ENCODE peak calls at places on chromosomes 4 and X, in nine cellular contexts. W, I, X, O, H, M, Q, T and N are unnamed samples.
A peak's percentile ranks its signal among the peaks of the same experiment; 100 is the strongest.

GRCh38 chr4:118032691-118033090 is 1.6 kb upstream of the NDST3 start:
- DNase-seq in W (no peak), I (no peak), X (no peak), O (no peak), H (no peak), M (no peak), Q (no peak), T (no peak), N (no peak)

GRCh38 chr4:40211224-40212185 is 14.7 kb downstream of the RHOH start:
- DNase-seq in W (no peak), I (no peak), X (no peak), O (no peak), H (no peak), M (no peak), Q (no peak), T (no peak), N (no peak)

GRCh38 chr4:93228021-93228420 is 600.5 kb upstream of the ATOH1 start:
- DNase-seq in W (no peak), I (no peak), X (no peak), O (no peak), H (no peak), M (no peak), Q (no peak), T (no peak), N (no peak)

GRCh38 chr4:115453416-115453815 is 340.0 kb upstream of the NDST4 start:
- DNase-seq in W (no peak), I (no peak), X (no peak), O (no peak), H (no peak), M (no peak), Q (no peak), T (no peak), N (no peak)

GRCh38 chrX:80879143-80879542 is 69.5 kb upstream of the BRWD3 start:
- DNase-seq in W (no peak), I (no peak), X (no peak), O (no peak), H (no peak), M (no peak), Q (no peak), T (peak; percentile 65), N (no peak)

GRCh38 chrX:48939417-48940228 is 17.8 kb downstream of the OTUD5 start:
- DNase-seq in W (no peak), I (no peak), X (no peak), O (no peak), H (no peak), M (no peak), Q (no peak), T (no peak), N (no peak)

GRCh38 chr4:3865986-3866812 is 100.0 kb downstream of the ADRA2C start:
- DNase-seq in W (no peak), I (peak; percentile 30), X (peak; percentile 40), O (no peak), H (peak; percentile 15), M (no peak), Q (no peak), T (no peak), N (no peak)

GRCh38 chrX:118459494-118459893 is 36.1 kb upstream of the DOCK11 start:
- DNase-seq in W (no peak), I (no peak), X (no peak), O (no peak), H (no peak), M (no peak), Q (no peak), T (no peak), N (no peak)

GRCh38 chr4:44446801-44447562 is 1.6 kb downstream of the KCTD8 start:
- DNase-seq in W (no peak), I (no peak), X (peak; percentile 16), O (no peak), H (no peak), M (no peak), Q (peak; percentile 52), T (peak; percentile 16), N (no peak)

GRCh38 chr4:7620086-7620813 is 185.5 kb upstream of the PSAPL1 start:
- DNase-seq in W (no peak), I (no peak), X (no peak), O (no peak), H (no peak), M (no peak), Q (no peak), T (no peak), N (no peak)

GRCh38 chr4:41594439-41594838 is 56.5 kb downstream of the LIMCH1 start:
- DNase-seq in W (peak; percentile 56), I (no peak), X (no peak), O (peak; percentile 53), H (no peak), M (no peak), Q (no peak), T (peak; percentile 14), N (peak; percentile 52)

GRCh38 chr4:89215736-89216135 is 91.9 kb downstream of the GPRIN3 start:
- DNase-seq in W (no peak), I (no peak), X (no peak), O (no peak), H (no peak), M (no peak), Q (no peak), T (no peak), N (no peak)

GRCh38 chrX:119762718-119763117 is 4.3 kb downstream of the SOWAHD start:
- DNase-seq in W (no peak), I (no peak), X (peak; percentile 53), O (no peak), H (no peak), M (no peak), Q (no peak), T (no peak), N (no peak)

GRCh38 chr4:69896530-69897116 is 34.2 kb upstream of the CSN1S1 start:
- DNase-seq in W (no peak), I (no peak), X (no peak), O (no peak), H (no peak), M (no peak), Q (no peak), T (no peak), N (no peak)

GRCh38 chrX:9515464-9515863 is 50.6 kb downstream of the TBL1X start:
- DNase-seq in W (no peak), I (no peak), X (no peak), O (no peak), H (no peak), M (no peak), Q (no peak), T (no peak), N (no peak)

GRCh38 chr4:73311428-73311827 is 52.8 kb upstream of the ANKRD17 start:
- DNase-seq in W (no peak), I (no peak), X (no peak), O (no peak), H (no peak), M (no peak), Q (no peak), T (no peak), N (no peak)

GRCh38 chr4:116866116-116866515 is 219.3 kb downstream of the TRAM1L1 start:
- DNase-seq in W (no peak), I (no peak), X (no peak), O (no peak), H (no peak), M (no peak), Q (no peak), T (no peak), N (no peak)

GRCh38 chr4:151824647-151825046 is 63.8 kb upstream of the GATB start:
- DNase-seq in W (no peak), I (no peak), X (no peak), O (no peak), H (no peak), M (no peak), Q (no peak), T (no peak), N (no peak)

GRCh38 chr4:5891563-5892320 is 1.1 kb downstream of the CRMP1 start:
- DNase-seq in W (no peak), I (no peak), X (no peak), O (no peak), H (no peak), M (no peak), Q (no peak), T (no peak), N (no peak)

DNA sequence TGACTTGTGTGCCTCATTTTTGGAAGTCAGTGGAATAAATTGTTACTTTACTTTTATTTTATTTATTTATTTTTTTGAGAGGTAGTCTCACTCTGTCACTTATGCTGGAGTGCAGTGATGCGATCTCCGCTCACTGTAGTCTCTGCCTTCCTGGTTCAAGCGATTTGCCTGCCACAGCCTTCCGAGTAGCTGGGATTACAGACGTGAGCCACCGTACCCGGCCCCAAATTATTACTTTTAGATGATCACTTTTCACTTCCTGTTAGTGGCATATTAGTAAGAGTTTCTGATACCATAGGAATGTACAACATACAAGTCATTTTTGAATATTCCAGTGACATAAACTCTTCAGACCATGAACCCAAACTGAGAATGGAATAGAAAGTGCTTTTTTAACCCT is 611.0 kb upstream of the MAGEB2 start:
- DNase-seq in W (no peak), I (no peak), X (no peak), O (no peak), H (no peak), M (no peak), Q (no peak), T (no peak), N (no peak)
- H3K27ac ChIP-seq in W (no peak overlapping the region), I (no peak overlapping the region), X (no peak overlapping the region), O (no peak overlapping the region), H (no peak overlapping the region), M (no peak overlapping the region), Q (no peak overlapping the region), T (no peak overlapping the region), N (no peak overlapping the region)

DNA sequence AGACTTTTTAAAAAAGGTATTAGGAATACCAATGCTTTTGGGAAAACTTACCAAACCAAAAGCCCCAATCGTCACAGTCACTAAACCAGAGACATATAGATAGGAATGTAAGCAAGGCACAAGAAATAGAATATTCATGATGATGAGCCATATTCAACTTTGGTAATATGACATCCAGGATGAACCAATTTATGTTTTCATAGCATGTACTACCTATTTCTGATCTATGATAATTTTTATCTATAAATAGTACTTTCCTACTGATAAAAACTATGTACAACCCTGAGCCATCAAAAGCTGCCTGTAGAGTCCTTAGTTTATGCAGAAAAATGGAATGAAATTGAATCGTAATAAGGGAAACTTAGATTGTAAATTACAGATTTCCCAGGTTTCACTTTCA is 18.9 kb downstream of the CAMK2D start:
- DNase-seq in W (no peak), I (no peak), X (no peak), O (no peak), H (no peak), M (no peak), Q (no peak), T (no peak), N (no peak)
- H3K4me3 ChIP-seq in W (no peak overlapping the region), I (no peak overlapping the region), X (no peak overlapping the region), O (no peak overlapping the region), H (no peak overlapping the region), M (no peak overlapping the region), Q (no peak overlapping the region), T (no peak overlapping the region), N (no peak overlapping the region)

GRCh38 chr4:52659722-52660261 is 691 bp upstream of the USP46 start:
- DNase-seq in W (peak; percentile 78), I (peak; percentile 71), X (peak; percentile 54), O (peak; percentile 74), H (peak; percentile 47), M (no peak), Q (peak; percentile 81), T (peak; percentile 62), N (peak; percentile 77)
- H3K4me1 ChIP-seq in W (no peaks in the 10 kb centered on the region), I (peaks cover 23% of the 10 kb centered on the region), X (peaks cover 11% of the 10 kb centered on the region), O (peaks cover 31% of the 10 kb centered on the region), H (peaks cover 9% of the 10 kb centered on the region), M (no peaks in the 10 kb centered on the region), Q (peaks cover 8% of the 10 kb centered on the region), T (peaks cover 41% of the 10 kb centered on the region), N (peaks cover 22% of the 10 kb centered on the region)

DNA sequence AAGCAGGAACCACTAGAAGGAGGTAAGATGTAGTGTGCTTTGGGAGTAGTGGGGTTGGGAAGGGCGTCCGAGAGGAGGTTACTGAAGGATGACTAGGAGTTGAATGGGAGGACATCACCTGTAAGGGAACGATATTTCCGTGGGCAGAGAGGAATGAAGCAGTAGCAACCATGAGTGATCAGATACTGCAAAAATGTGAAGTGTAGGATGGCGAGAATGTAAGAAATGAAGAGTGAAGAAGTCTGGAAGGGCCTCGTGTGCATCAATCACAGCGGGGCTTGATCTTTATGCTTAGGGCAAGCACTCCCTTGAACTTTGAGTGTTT is 594 bp downstream of the MSMO1 start:
- DNase-seq in W (no peak), I (no peak), X (no peak), O (no peak), H (no peak), M (no peak), Q (no peak), T (no peak), N (no peak)
- H3K27ac ChIP-seq in W (peak overlapping the region; percentile 83), I (peak overlapping the region; percentile 66), X (no peak overlapping the region), O (peak overlapping the region; percentile 42), H (peak overlapping the region; percentile 86), M (peak overlapping the region; percentile 87), Q (peak overlapping the region; percentile 43), T (peak overlapping the region; percentile 85), N (no peak overlapping the region)